ENCODE peak calls at places on chromosomes 7 and 10, in four cellular contexts. B, P, I and X are unnamed samples.

GRCh38 chr7:50069613-50070012 is 23.4 kb downstream of the ZPBP start:
- DNase-seq in B (no peak), P (no peak), I (no peak), X (peak)

GRCh38 chr10:32253300-32253699 is 93.7 kb downstream of the EPC1 start:
- DNase-seq in B (no peak), I (peak), P (no peak), X (no peak)

GRCh38 chr7:128812514-128813168 is 17.6 kb upstream of the FLNC start:
- DNase-seq in I (peak), B (no peak), P (no peak), X (no peak)

GRCh38 chr10:87000491-87000890 is 19.6 kb upstream of the FAM25A start:
- DNase-seq in I (no peak), B (no peak), P (no peak), X (no peak)

GRCh38 chr7:84060000-84060399 is 134.6 kb downstream of the SEMA3A start:
- DNase-seq in B (no peak), P (no peak), I (no peak), X (no peak)

GRCh38 chr10:93995598-93996271 is 2.0 kb downstream of the PLCE1 start:
- DNase-seq in I (no peak), P (peak), B (no peak), X (no peak)

GRCh38 chr7:66747385-66748126 is 7.0 kb downstream of the RABGEF1 start:
- DNase-seq in B (no peak), P (no peak), I (no peak), X (no peak)

GRCh38 chr7:35691827-35692307 is 3.1 kb downstream of the HERPUD2 start:
- DNase-seq in I (peak), B (no peak), P (no peak), X (no peak)

GRCh38 chr10:72329290-72330058 is 25.2 kb downstream of the DNAJB12 start:
- DNase-seq in P (no peak), I (no peak), B (no peak), X (peak)

GRCh38 chr10:79244841-79245504 is 102.3 kb upstream of the PPIF start:
- DNase-seq in B (no peak), I (peak), P (no peak), X (no peak)

GRCh38 chr7:158272091-158272490 is 315.5 kb downstream of the PTPRN2 start:
- DNase-seq in I (no peak), B (peak), P (no peak), X (no peak)

GRCh38 chr7:149882264-149883048 is 8.7 kb downstream of the ATP6V0E2 start:
- DNase-seq in I (no peak), B (peak), P (no peak), X (no peak)

GRCh38 chr7:85322252-85322651 is 135.4 kb upstream of the SEMA3D start:
- DNase-seq in I (no peak), B (no peak), P (no peak), X (no peak)

GRCh38 chr10:22764639-22765038 is 50.3 kb upstream of the PIP4K2A start:
- DNase-seq in P (no peak), I (no peak), B (no peak), X (no peak)

GRCh38 chr10:14008648-14009072 is 322.1 kb downstream of the FRMD4A start:
- DNase-seq in P (no peak), B (no peak), I (no peak), X (no peak)

GRCh38 chr10:13298748-13299436 is 972 bp downstream of the PHYH start:
- DNase-seq in P (no peak), I (no peak), B (no peak), X (no peak)

GRCh38 chr7:3172768-3173280 is 128.2 kb upstream of the SDK1 start:
- DNase-seq in I (no peak), P (no peak), B (no peak), X (no peak)

GRCh38 chr10:670990-671389 is 18.5 kb downstream of the DIP2C start:
- DNase-seq in I (peak), B (no peak), P (peak), X (no peak)

GRCh38 chr10:672139-672538 is 17.3 kb downstream of the DIP2C start:
- DNase-seq in B (no peak), P (peak), I (peak), X (no peak)

GRCh38 chr10:668786-669485 is 20.5 kb downstream of the DIP2C start:
- DNase-seq in I (peak), B (no peak), P (no peak), X (no peak)

GRCh38 chr10:667602-668143 is 21.8 kb downstream of the DIP2C start:
- DNase-seq in B (no peak), P (no peak), I (no peak), X (no peak)

DNA sequence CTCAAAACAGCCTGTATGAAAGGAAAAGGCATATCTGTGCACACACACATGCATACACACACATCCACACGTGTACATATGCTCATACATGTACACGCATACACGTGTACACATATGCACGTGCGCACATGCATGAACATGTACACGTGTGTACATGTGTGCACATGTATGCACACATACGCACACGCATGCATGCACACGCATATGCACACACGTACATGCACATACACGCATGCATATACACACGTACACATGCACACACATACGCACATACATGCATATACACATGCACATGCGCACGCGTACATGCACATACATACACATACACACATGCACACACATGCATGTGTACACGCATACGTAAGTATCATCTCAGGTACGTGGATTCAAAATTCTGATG is 19.4 kb downstream of the DIP2C start:
- DNase-seq in P (no peak), I (no peak), B (no peak), X (no peak)
- TF ChIP-seq POLR2A in P (no peak), I (no peak), B (no peak), X (no peak)

DNA sequence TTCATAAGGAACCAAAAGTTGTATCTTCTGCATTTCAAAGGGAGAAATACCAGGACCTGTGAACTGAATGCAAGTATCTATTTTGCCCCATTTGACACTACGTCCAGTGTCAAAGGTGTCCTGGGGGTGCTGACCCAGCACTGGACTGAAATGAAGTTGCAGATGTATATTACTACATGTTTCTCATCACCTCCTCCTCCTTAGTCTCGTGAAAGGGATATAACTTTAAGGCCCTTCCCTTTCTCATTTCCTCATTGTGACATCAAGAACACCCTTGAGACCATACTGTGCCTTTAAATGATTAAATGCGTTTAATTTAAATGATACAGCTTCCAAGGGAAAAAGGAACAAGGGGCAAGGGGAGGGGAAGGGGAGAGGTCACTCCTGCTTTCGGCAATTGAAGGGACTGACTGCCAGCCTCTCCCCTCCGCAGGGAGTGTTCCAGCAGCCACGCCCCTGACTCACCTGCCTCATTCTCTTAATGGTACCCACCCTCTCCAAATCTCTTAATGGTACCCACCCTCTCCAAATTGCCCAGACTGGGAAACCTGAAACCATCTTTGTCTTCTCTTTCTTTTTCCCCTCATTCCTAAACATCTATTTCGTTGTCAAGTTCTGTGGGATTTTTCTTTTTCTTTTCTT is 80.5 kb upstream of the KMT2E start:
- DNase-seq in B (no peak), I (peak), P (no peak), X (no peak)
- H3K27ac ChIP-seq in B (no peak), I (peak), P (no peak), X (no peak)

GRCh38 chr10:46310851-46311250 is 24.1 kb downstream of the ANTXRL start:
- DNase-seq in I (no peak), P (no peak), B (peak), X (no peak)

GRCh38 chr10:46309511-46310142 is 22.8 kb downstream of the ANTXRL start:
- DNase-seq in I (peak), P (no peak), B (no peak), X (no peak)

GRCh38 chr10:46308666-46309450 is 22.1 kb downstream of the ANTXRL start:
- DNase-seq in I (peak), P (no peak), B (peak), X (no peak)

GRCh38 chr10:46311501-46311951 is 24.7 kb downstream of the ANTXRL start:
- DNase-seq in I (peak), B (peak), P (no peak), X (no peak)

DNA sequence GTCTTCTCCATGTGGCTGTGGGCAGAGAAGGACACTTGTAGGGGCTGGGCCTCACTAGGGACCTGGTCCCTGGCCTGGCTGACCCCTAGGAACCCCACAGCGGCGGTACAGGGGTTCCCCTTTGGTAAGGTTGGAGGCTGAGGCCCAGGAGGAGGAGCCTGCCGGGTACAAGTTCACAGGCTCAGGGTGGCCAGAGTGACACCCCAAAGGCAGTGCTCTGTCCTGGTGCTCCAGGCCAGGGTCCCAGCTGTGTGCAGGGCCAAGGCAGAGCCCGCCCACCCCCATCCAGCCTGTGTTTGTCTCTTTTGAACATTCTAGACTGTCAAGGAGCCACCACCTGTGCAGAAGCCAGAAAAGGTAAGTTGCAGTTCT is 23.3 kb downstream of the ANTXRL start:
- DNase-seq in P (no peak), I (no peak), B (peak), X (no peak)
- TF ChIP-seq POLR2A in P (no peak), I (no peak), B (no peak), X (no peak)

GRCh38 chr10:89836840-89837172 is 135.4 kb downstream of the KIF20B start:
- DNase-seq in B (no peak), P (no peak), I (no peak), X (no peak)
- H3K27ac ChIP-seq in B (no peak), P (peak), I (peak), X (no peak)

GRCh38 chr10:70478191-70479160 is at the start of gene PALD1:
- DNase-seq in I (peak), B (no peak), P (peak), X (peak)
- TF ChIP-seq POLR2A in I (no peak), B (no peak), P (no peak), X (peak)